ENCODE peak calls at places on chromosomes 16 and 17, in six cellular contexts. H, Z, E, P, N and V are unnamed samples.

GRCh38 chr16:27999687-28000086 is 63.8 kb downstream of the GSG1L start:
- DNase-seq in H (peak), Z (no peak), E (no peak), P (no peak), N (no peak), V (no peak)

GRCh38 chr17:28384281-28385036 is 13.0 kb downstream of the SARM1 start:
- DNase-seq in H (no peak), Z (no peak), E (no peak), P (no peak), N (peak), V (peak)

GRCh38 chr17:81069084-81069645 is 34.2 kb downstream of the BAIAP2 start:
- DNase-seq in H (no peak), Z (no peak), E (no peak), P (no peak), N (no peak), V (no peak)

GRCh38 chr17:28185658-28186057 is 133.3 kb upstream of the TMEM97 start:
- DNase-seq in H (no peak), Z (no peak), E (no peak), P (no peak), N (no peak), V (no peak)

GRCh38 chr16:75228143-75228976 is 9.6 kb downstream of the CTRB1 start:
- DNase-seq in H (no peak), Z (no peak), E (no peak), P (no peak), N (no peak), V (no peak)

GRCh38 chr17:64533784-64534183 is 27.0 kb downstream of the CEP95 start:
- DNase-seq in H (no peak), Z (no peak), E (no peak), P (no peak), N (no peak), V (no peak)

GRCh38 chr17:2395258-2396170 is 5.3 kb downstream of the MNT start:
- DNase-seq in H (peak), Z (peak), E (no peak), P (no peak), N (no peak), V (peak)

GRCh38 chr16:50490828-50491227 is 57.4 kb upstream of the NKD1 start:
- DNase-seq in H (no peak), Z (no peak), E (no peak), P (no peak), N (no peak), V (no peak)

GRCh38 chr16:24075302-24075701 is 180.8 kb upstream of the CACNG3 start:
- DNase-seq in H (no peak), Z (no peak), E (no peak), P (no peak), N (no peak), V (no peak)

GRCh38 chr17:79771276-79771675 is 6.7 kb upstream of the CBX2 start:
- DNase-seq in H (no peak), Z (no peak), E (no peak), P (no peak), N (no peak), V (no peak)

GRCh38 chr17:73401911-73402310 is 90.1 kb upstream of the CDC42EP4 start:
- DNase-seq in H (peak), Z (peak), E (no peak), P (no peak), N (no peak), V (peak)

GRCh38 chr17:42018988-42019387 is 902 bp upstream of the NKIRAS2 start:
- DNase-seq in H (no peak), Z (no peak), E (no peak), P (no peak), N (no peak), V (no peak)